ENCODE peak calls at places on chromosome 18, in five cellular contexts. P is brain microvascular endothelial cell, Y is lower lobe of right lung, B is AG10803, I is endothelial cell of umbilical vein. E is an unnamed sample.

GRCh38 chr18:70366174-70366573 is 77.3 kb downstream of the SOCS6 start:
- DNase-seq in P (no peak), Y (no peak), B (no peak), I (no peak), E (no peak)

GRCh38 chr18:12423820-12424219 is 16.1 kb downstream of the PRELID3A start:
- DNase-seq in P (no peak), Y (no peak), B (no peak), I (no peak), E (no peak)

GRCh38 chr18:9782073-9782857 is 74.2 kb downstream of the RAB31 start:
- DNase-seq in P (peak), Y (no peak), B (peak), I (no peak), E (peak)

GRCh38 chr18:26919656-26920055 is 54.1 kb upstream of the AQP4 start:
- DNase-seq in P (no peak), Y (no peak), B (no peak), I (no peak), E (no peak)

GRCh38 chr18:65468881-65469280 is 281.9 kb upstream of the CDH7 start:
- DNase-seq in P (no peak), Y (no peak), B (no peak), I (no peak), E (no peak)

GRCh38 chr18:74571895-74572680 is 25.6 kb upstream of the ZNF407 start:
- DNase-seq in P (no peak), Y (no peak), B (no peak), I (no peak), E (no peak)

GRCh38 chr18:45249306-45249705 is 366.0 kb upstream of the SLC14A2 start:
- DNase-seq in P (no peak), Y (no peak), B (peak), I (no peak), E (no peak)

GRCh38 chr18:68494802-68495560 is 219.9 kb downstream of the TMX3 start:
- DNase-seq in P (peak), Y (no peak), B (peak), I (no peak), E (peak)

GRCh38 chr18:36544036-36544725 is 246.7 kb downstream of the FHOD3 start:
- DNase-seq in P (no peak), Y (no peak), B (peak), I (no peak), E (no peak)

GRCh38 chr18:26429535-26429934 is 118.8 kb downstream of the KCTD1 start:
- DNase-seq in P (peak), Y (no peak), B (peak), I (no peak), E (peak)

GRCh38 chr18:68034293-68034692 is 517.8 kb upstream of the DSEL start:
- DNase-seq in P (no peak), Y (no peak), B (peak), I (no peak), E (peak)

GRCh38 chr18:78611201-78611800 is 368.3 kb upstream of the SALL3 start:
- DNase-seq in P (no peak), Y (no peak), B (no peak), I (no peak), E (no peak)

GRCh38 chr18:9779630-9780029 is 71.5 kb downstream of the RAB31 start:
- DNase-seq in P (no peak), Y (no peak), B (peak), I (no peak), E (no peak)

GRCh38 chr18:70522183-70522582 is 233.3 kb downstream of the SOCS6 start:
- DNase-seq in P (no peak), Y (no peak), B (no peak), I (no peak), E (no peak)

GRCh38 chr18:61850756-61851155 is 42.1 kb downstream of the RNF152 start:
- DNase-seq in P (no peak), Y (no peak), B (no peak), I (no peak), E (no peak)

GRCh38 chr18:78632111-78632541 is 347.5 kb upstream of the SALL3 start:
- DNase-seq in P (no peak), Y (no peak), B (no peak), I (no peak), E (no peak)

GRCh38 chr18:44819944-44820510 is 139.3 kb downstream of the SETBP1 start:
- DNase-seq in P (no peak), Y (no peak), B (no peak), I (no peak), E (no peak)

GRCh38 chr18:59988098-59988706 is 88.4 kb downstream of the PMAIP1 start:
- DNase-seq in P (peak), Y (no peak), B (peak), I (peak), E (peak)

GRCh38 chr18:57475408-57475807 is 40.2 kb downstream of the ONECUT2 start:
- DNase-seq in P (no peak), Y (no peak), B (no peak), I (no peak), E (no peak)

GRCh38 chr18:7822435-7823425 is 255.6 kb downstream of the PTPRM start:
- DNase-seq in P (peak), Y (no peak), B (no peak), I (peak), E (no peak)

GRCh38 chr18:13447621-13448020 is 229.1 kb downstream of the LDLRAD4 start:
- DNase-seq in P (peak), Y (no peak), B (peak), I (peak), E (peak)

GRCh38 chr18:12750076-12750707 is 47.4 kb downstream of the PSMG2 start:
- DNase-seq in P (no peak), Y (no peak), B (peak), I (no peak), E (no peak)

GRCh38 chr18:60684843-60685513 is 312.4 kb upstream of the MC4R start:
- DNase-seq in P (no peak), Y (no peak), B (peak), I (peak), E (no peak)

GRCh38 chr18:34697891-34698290 is 12.2 kb upstream of the DTNA start:
- DNase-seq in P (no peak), Y (no peak), B (no peak), I (no peak), E (no peak)

GRCh38 chr18:59546164-59546563 is 151.1 kb downstream of the CCBE1 start:
- DNase-seq in P (peak), Y (no peak), B (no peak), I (no peak), E (no peak)

GRCh38 chr18:8529609-8530008 is 79.6 kb upstream of the RAB12 start:
- DNase-seq in P (no peak), Y (no peak), B (no peak), I (no peak), E (no peak)

GRCh38 chr18:58117685-58118403 is 73.8 kb downstream of the NEDD4L start:
- DNase-seq in P (peak), Y (peak), B (peak), I (peak), E (no peak)

GRCh38 chr18:33183136-33183535 is 257.4 kb downstream of the CCDC178 start:
- DNase-seq in P (no peak), Y (no peak), B (no peak), I (no peak), E (no peak)

GRCh38 chr18:33181016-33181415 is 259.5 kb downstream of the CCDC178 start:
- DNase-seq in P (no peak), Y (no peak), B (no peak), I (no peak), E (no peak)

GRCh38 chr18:33184178-33184577 is 256.3 kb downstream of the CCDC178 start:
- DNase-seq in P (no peak), Y (no peak), B (no peak), I (peak), E (no peak)

DNA sequence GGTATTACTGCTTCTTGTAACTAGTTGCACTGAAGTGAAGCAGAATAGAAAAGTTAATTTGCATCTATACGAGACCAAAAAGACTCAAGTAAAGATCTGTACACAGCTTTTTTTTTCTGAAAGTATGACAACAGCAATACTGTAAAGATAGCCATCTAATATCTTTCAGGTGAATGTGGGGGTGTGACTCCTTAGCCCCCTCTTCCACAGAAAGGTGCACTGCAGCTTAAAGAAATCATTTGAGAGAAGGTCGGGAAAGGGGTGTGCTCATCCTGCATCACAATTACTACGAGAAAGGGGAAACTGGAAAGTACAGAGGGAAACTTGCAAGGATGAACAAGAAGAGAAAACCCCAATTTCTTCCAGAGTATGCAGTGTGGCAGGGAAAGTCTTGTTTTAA is 255.6 kb downstream of the CCDC178 start:
- DNase-seq in P (no peak), Y (no peak), B (no peak), I (peak), E (no peak)
- TF ChIP-seq CTCF in P (no peak), Y (no peak), B (no peak), I (no peak), E (no peak)

DNA sequence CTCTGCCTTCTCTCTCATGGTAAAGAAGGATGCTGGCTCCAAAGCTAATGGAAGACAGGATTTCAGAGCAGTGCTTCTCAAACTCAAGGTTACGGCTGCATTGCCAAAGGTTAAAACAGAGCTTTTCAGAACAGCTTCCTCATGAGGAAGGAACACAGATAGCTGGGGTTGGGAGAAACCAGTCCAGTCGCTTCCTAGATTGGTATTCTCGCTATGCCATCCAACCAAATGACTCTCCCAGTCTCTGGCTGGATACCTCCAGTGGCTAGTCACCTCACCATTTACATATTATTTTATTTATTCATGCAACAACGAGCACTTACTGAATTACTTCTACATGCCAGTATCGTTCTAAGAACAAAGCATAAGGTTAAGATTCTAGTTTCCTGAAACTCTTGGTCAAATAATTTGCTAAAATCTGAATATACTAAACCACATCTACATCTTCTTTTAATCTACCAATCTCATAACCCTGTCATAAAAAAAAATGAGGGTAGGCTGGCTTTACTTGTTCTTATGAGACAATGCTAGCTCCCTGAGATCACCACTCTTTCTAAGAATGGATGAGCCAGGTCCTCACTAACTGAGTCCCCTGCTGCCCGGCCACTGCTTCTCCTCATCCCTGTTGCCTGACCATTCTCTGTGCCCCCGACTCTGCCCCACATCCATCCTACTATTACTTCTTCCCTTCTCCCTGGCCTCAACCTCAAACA is 20.4 kb downstream of the KDSR start:
- DNase-seq in P (no peak), Y (no peak), B (peak), I (no peak), E (no peak)
- TF ChIP-seq CTCF in P (no peak), Y (no peak), B (no peak), I (no peak), E (no peak)

GRCh38 chr18:55838322-55838721 is 250.3 kb upstream of the TCF4 start:
- DNase-seq in P (no peak), Y (no peak), B (no peak), I (no peak), E (no peak)

GRCh38 chr18:55830490-55830889 is 242.5 kb upstream of the TCF4 start:
- DNase-seq in P (no peak), Y (no peak), B (peak), I (no peak), E (peak)

GRCh38 chr18:55838841-55839240 is 250.8 kb upstream of the TCF4 start:
- DNase-seq in P (peak), Y (no peak), B (peak), I (no peak), E (no peak)

GRCh38 chr18:55839350-55839749 is 251.4 kb upstream of the TCF4 start:
- DNase-seq in P (peak), Y (no peak), B (peak), I (no peak), E (no peak)

DNA sequence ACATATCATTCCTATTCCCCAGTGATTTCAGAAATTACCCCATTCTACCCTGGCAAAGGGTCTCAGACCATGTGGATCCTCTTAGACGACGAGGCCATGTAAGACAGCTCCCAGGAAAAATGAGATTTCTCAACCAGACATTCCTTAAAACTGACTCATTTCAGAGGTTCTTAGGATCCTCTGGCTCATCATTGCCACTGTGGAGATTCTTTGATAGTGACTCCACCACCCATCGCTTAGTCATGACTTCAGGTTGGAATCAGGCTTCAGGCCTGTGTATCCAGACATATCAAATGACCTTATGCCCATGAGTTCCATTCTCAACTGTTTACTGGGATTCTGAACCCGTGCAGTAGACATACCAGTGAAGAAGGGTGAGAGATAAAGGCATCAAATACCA is 245.6 kb upstream of the TCF4 start:
- DNase-seq in P (peak), Y (no peak), B (peak), I (no peak), E (peak)
- TF ChIP-seq CTCF in P (no peak), Y (no peak), B (no peak), I (no peak), E (no peak)

GRCh38 chr18:23433360-23433759 is 19.7 kb upstream of the RIOK3 start:
- DNase-seq in P (no peak), Y (no peak), B (no peak), I (no peak), E (no peak)
- TF ChIP-seq CTCF in P (no peak), Y (no peak), B (no peak), I (no peak), E (no peak)

DNA sequence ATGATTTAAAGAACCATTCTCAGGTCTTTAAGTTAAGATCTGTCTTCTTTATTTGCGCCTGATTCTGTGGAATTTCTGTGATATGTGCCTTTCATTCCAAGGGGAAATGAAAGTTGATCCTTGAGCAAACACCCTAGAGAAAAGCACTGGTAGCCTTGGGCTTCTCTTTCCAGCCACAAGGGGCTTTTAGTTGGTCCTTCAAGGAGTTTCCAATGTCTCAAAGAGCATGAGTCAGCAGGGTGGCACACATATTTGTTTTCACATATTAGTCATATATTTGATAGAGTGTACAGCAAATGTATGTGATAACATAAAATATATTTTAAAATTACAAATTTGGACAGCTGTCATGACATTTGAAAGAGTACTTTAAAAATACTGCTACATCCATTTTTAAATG is 339.5 kb downstream of the TXNL1 start:
- DNase-seq in P (peak), Y (no peak), B (peak), I (peak), E (no peak)
- TF ChIP-seq CTCF in P (peak), Y (peak), B (peak), I (peak), E (peak)

GRCh38 chr18:21914739-21915319 is 174.2 kb downstream of the MIB1 start:
- DNase-seq in P (peak), Y (no peak), B (peak), I (peak), E (no peak)
- TF ChIP-seq CTCF in P (peak), Y (peak), B (peak), I (peak), E (peak)

DNA sequence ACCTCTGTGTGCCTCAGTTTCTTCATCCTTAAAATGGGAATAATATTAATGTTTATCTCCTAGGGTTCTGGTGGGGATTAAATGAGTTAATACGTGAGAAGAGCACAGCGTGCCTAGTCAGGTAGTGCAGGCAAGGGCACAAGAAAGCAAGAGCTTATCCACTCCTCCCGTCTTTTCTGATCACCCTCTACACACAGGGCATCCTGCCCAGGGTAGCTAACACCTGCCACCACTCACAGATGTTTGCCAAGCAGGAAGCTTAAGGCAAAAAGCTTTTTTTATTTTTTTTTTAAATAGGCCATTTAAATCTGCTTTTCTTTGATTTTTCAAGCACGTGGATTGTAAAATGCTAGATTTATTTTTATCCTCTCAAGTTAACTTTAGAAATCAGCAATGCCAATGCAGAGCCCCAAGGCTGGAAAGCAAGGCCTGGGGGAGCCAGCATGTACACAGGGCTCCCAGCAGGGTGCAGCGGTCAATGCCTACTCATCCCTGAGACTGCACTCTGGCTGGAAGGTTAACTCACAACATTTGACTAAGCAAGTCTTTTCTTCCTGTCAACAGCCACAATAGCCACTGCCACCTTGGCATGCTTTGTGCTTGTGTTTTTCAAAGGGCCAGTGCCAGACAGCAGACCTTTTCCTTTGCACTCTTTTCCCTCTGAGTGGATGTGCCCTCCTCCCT is 86.5 kb upstream of the ACAA2 start:
- DNase-seq in P (no peak), Y (no peak), B (no peak), I (no peak), E (no peak)
- TF ChIP-seq CTCF in P (peak), Y (no peak), B (no peak), I (no peak), E (no peak)